ENCODE peak calls at places on chromosomes 4 and X, in four cellular contexts. Y is ovary, A is mesothelial cell of epicardium, R is NCI-H1105. B is an unnamed sample.

GRCh38 chr4:83062748-83063147 is 27.8 kb downstream of the COPS4 start:
- DNase-seq in Y (no peak), A (no peak), R (no peak), B (no peak)

GRCh38 chr4:74085669-74086068 is 13.3 kb downstream of the CXCL2 start:
- DNase-seq in Y (no peak), R (no peak), A (no peak), B (no peak)

GRCh38 chr4:77022581-77023133 is 53.1 kb downstream of the CCNI start:
- DNase-seq in Y (no peak), A (no peak), R (no peak), B (no peak)

GRCh38 chr4:76212851-76213414 is 691 bp downstream of the SCARB2 start:
- DNase-seq in Y (no peak), A (no peak), R (no peak), B (no peak)

GRCh38 chrX:154032653-154033052 is 13.0 kb upstream of the IRAK1 start:
- DNase-seq in R (no peak), A (no peak), Y (no peak), B (no peak)

GRCh38 chrX:19272452-19272851 is 71.3 kb upstream of the PDHA1 start:
- DNase-seq in R (no peak), Y (no peak), A (no peak), B (no peak)

GRCh38 chr4:31692407-31692940 is 972.3 kb downstream of the PCDH7 start:
- DNase-seq in R (no peak), A (no peak), Y (no peak), B (no peak)

GRCh38 chr4:13478707-13479106 is 5.4 kb downstream of the RAB28 start:
- DNase-seq in Y (no peak), A (no peak), R (no peak), B (no peak)

GRCh38 chr4:123526511-123526910 is 129.9 kb downstream of the SPRY1 start:
- DNase-seq in R (no peak), Y (no peak), A (no peak), B (no peak)

GRCh38 chr4:156169861-156170260 is 216.2 kb upstream of the CTSO start:
- DNase-seq in R (no peak), A (no peak), Y (no peak), B (no peak)

GRCh38 chrX:129654652-129655546 is at the start of gene APLN:
- DNase-seq in R (peak; percentile 30), Y (peak; percentile 63), A (no peak), B (no peak)

GRCh38 chr4:7857238-7857701 is 82.4 kb downstream of the AFAP1 start:
- DNase-seq in Y (no peak), A (no peak), R (no peak), B (no peak)

GRCh38 chr4:8218371-8219050 is 19.4 kb downstream of the SH3TC1 start:
- DNase-seq in R (peak; percentile 73), Y (no peak), A (no peak), B (peak; percentile 73)

GRCh38 chr4:112910109-112910736 is 139.2 kb upstream of the ANK2 start:
- DNase-seq in A (no peak), Y (peak; percentile 28), R (peak; percentile 11), B (no peak)

GRCh38 chr4:16794816-16795445 is 103.5 kb downstream of the LDB2 start:
- DNase-seq in R (no peak), A (no peak), Y (peak; percentile 15), B (peak; percentile 25)

GRCh38 chrX:45824471-45824870 is 623.8 kb upstream of the DIPK2B start:
- DNase-seq in A (no peak), R (no peak), Y (peak; percentile 8), B (no peak)

GRCh38 chr4:21470531-21470930 is 478.0 kb downstream of the KCNIP4 start:
- DNase-seq in Y (no peak), A (no peak), R (peak; percentile 80), B (no peak)

GRCh38 chr4:45668086-45668485 is 455.8 kb downstream of the GABRG1 start:
- DNase-seq in Y (no peak), R (no peak), A (no peak), B (no peak)

B was measured in upper lobe of left lung.